ENCODE peak calls at places on chromosomes 16 and 17, in eight cellular contexts. T is MM.1S; P is transverse colon; X is effector memory CD4-positive, alpha-beta T cell; N is lower lobe of right lung; E is right cardiac atrium; R is A549; B is IMR-90. L is an unnamed sample.

GRCh38 chr16:23505180-23505665 is 5.1 kb downstream of the GGA2 start:
- DNase-seq in P (no peak), T (no peak), R (no peak), E (no peak), X (no peak), N (no peak), B (no peak), L (no peak)

GRCh38 chr17:40714473-40714872 is 10.9 kb upstream of the KRT24 start:
- DNase-seq in E (no peak), R (peak; percentile 33), T (no peak), N (no peak), X (no peak), P (no peak), B (no peak), L (no peak)

GRCh38 chr17:50609376-50610074 is 25.2 kb upstream of the ABCC3 start:
- DNase-seq in P (no peak), E (peak; percentile 39), R (no peak), B (no peak), T (no peak), N (no peak), X (no peak), L (no peak)

GRCh38 chr16:67805718-67806427 is 487 bp downstream of the RANBP10 start:
- DNase-seq in R (no peak), X (no peak), T (no peak), B (no peak), N (peak; percentile 57), P (peak; percentile 21), E (no peak), L (no peak)

GRCh38 chr16:83574388-83574787 is 233.4 kb upstream of the HSBP1 start:
- DNase-seq in B (peak; percentile 96), R (no peak), T (no peak), E (no peak), P (no peak), X (no peak), N (no peak), L (no peak)

GRCh38 chr17:71168083-71168741 is 952.6 kb upstream of the SOX9 start:
- DNase-seq in N (no peak), E (no peak), X (no peak), T (no peak), B (no peak), P (no peak), R (no peak), L (no peak)

GRCh38 chr16:89519881-89520280 is 11.7 kb downstream of the SPG7 start:
- DNase-seq in B (no peak), T (no peak), X (no peak), E (no peak), P (no peak), R (no peak), N (no peak), L (no peak)

GRCh38 chr17:49545007-49545660 is 30.5 kb upstream of the NXPH3 start:
- DNase-seq in T (no peak), E (no peak), P (no peak), B (no peak), X (no peak), N (no peak), R (no peak), L (no peak)

GRCh38 chr16:1916654-1916990 is 1.6 kb downstream of the HS3ST6 start:
- DNase-seq in E (no peak), B (no peak), N (no peak), P (no peak), X (no peak), T (no peak), R (no peak), L (no peak)

GRCh38 chr16:9256196-9256595 is 164.8 kb downstream of the HAPSTR1 start:
- DNase-seq in E (peak; percentile 54), N (peak; percentile 54), B (no peak), P (peak; percentile 32), X (no peak), T (peak; percentile 56), R (peak; percentile 37), L (peak; percentile 82)

GRCh38 chr16:67563708-67564468 is 1.6 kb downstream of the CTCF start:
- DNase-seq in B (peak; percentile 88), X (no peak), P (peak; percentile 57), E (peak; percentile 66), R (peak; percentile 47), T (peak; percentile 81), N (peak; percentile 68), L (no peak)

GRCh38 chr16:77227745-77228144 is 28.5 kb downstream of the SYCE1L start:
- DNase-seq in X (no peak), P (no peak), B (no peak), E (no peak), R (no peak), N (no peak), T (no peak), L (no peak)

GRCh38 chr17:50177476-50177875 is 11.7 kb downstream of the SGCA start:
- DNase-seq in E (no peak), X (no peak), P (no peak), T (no peak), R (no peak), B (no peak), N (no peak), L (no peak)

GRCh38 chr16:27724491-27724878 is 174.5 kb downstream of the KATNIP start:
- DNase-seq in P (no peak), R (no peak), B (no peak), N (no peak), E (peak; percentile 78), T (no peak), X (no peak), L (no peak)

GRCh38 chr17:65121916-65122821 is 15.0 kb upstream of the RGS9 start:
- DNase-seq in N (no peak), R (no peak), X (no peak), B (no peak), T (peak; percentile 56), E (no peak), P (peak; percentile 20), L (no peak)

GRCh38 chr17:65122836-65123756 is 14.1 kb upstream of the RGS9 start:
- DNase-seq in R (peak; percentile 94), X (peak; percentile 72), T (peak; percentile 92), P (peak; percentile 87), N (peak; percentile 89), B (peak; percentile 90), E (peak; percentile 91), L (peak; percentile 92)

GRCh38 chr17:65121368-65121767 is 15.8 kb upstream of the RGS9 start:
- DNase-seq in T (peak; percentile 89), R (no peak), P (no peak), E (no peak), X (no peak), N (no peak), B (no peak), L (no peak)

DNA sequence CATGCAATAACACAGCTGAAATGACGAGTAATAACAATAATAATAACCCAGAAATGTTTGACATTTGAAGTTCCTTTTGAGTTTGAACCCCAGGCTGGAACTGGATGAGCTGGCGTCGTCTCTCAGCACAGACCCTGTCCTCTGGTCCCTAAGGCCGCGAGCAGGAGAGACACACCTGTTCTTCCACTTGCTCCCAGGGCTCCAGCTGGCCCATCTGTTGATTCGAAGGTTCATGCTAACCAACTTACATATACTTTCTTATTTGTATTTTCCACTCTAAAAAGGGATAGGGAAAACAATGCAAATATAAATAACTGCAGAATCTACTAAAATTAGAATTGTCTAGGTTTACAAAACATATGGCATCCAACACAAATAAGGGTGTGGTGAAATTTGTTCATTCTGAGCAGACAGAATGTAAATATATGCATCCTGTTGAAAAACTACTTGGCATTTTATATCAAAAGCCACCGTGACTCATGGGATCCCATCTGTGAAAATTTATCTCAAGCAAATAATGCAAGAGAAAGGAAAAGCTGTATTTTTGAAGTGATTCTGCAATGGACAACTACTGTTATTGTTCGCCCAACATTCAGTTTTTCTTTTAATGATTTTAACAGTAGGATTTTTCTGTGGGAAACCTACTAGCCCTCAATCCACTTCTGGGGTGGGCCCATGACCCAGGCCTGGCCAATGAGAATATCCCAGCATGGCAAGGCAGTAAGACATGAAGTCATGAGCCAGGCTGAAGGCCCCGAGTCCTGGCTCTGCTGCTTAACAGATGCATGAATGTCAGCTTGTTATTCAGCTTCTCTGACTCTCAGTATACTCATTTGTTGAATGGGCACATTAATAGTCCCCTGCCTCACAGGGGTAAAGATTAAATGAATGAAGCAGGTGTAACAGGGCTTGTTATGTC is 13.2 kb upstream of the RGS9 start:
- DNase-seq in N (no peak), P (peak; percentile 27), R (peak; percentile 33), T (no peak), E (no peak), X (no peak), B (peak; percentile 76), L (no peak)
- H3K4me3 ChIP-seq in N (peak overlapping the region; percentile 67), P (no peak overlapping the region), R (peak overlapping the region; percentile 53), T (peak overlapping the region; percentile 65), E (peak overlapping the region; percentile 99), X (peak overlapping the region; percentile 69), B (no peak overlapping the region), L (peak overlapping the region; percentile 45)

GRCh38 chr17:79033046-79033616 is 9.2 kb downstream of the C1QTNF1 start:
- DNase-seq in T (no peak), B (no peak), N (no peak), X (no peak), P (no peak), R (no peak), E (peak; percentile 47), L (no peak)
- H3K4me1 ChIP-seq in T (no peaks in the 10 kb centered on the region), B (peaks cover 19% of the 10 kb centered on the region), N (peaks cover 39% of the 10 kb centered on the region), X (no peaks in the 10 kb centered on the region), P (peaks cover 28% of the 10 kb centered on the region), R (peaks cover 33% of the 10 kb centered on the region), E (peaks cover 14% of the 10 kb centered on the region), L (no peaks in the 10 kb centered on the region)

DNA sequence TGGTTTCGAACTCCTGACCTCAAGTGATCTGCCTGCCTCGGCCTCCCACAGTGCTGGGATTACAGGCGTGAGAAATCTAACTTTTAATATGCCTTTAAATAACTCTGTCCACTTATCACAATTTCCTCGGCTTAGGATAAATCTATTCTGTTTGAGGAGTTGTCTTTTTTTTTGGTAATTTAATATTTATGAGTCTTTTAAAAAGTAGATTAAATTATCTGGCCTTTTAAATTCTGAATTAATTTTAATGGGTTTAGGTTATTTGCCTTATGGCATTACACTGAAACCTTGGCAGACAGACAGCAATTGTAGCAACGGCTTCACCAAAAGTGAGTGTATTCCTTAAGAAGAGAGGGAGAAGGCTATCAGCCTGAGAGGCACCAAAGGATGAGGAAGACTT is 66.2 kb downstream of the MYO1D start:
- DNase-seq in P (no peak), E (no peak), N (no peak), R (no peak), T (no peak), X (no peak), B (no peak), L (no peak)
- H3K4me3 ChIP-seq in P (no peak overlapping the region), E (no peak overlapping the region), N (no peak overlapping the region), R (no peak overlapping the region), T (no peak overlapping the region), X (no peak overlapping the region), B (no peak overlapping the region), L (no peak overlapping the region)

DNA sequence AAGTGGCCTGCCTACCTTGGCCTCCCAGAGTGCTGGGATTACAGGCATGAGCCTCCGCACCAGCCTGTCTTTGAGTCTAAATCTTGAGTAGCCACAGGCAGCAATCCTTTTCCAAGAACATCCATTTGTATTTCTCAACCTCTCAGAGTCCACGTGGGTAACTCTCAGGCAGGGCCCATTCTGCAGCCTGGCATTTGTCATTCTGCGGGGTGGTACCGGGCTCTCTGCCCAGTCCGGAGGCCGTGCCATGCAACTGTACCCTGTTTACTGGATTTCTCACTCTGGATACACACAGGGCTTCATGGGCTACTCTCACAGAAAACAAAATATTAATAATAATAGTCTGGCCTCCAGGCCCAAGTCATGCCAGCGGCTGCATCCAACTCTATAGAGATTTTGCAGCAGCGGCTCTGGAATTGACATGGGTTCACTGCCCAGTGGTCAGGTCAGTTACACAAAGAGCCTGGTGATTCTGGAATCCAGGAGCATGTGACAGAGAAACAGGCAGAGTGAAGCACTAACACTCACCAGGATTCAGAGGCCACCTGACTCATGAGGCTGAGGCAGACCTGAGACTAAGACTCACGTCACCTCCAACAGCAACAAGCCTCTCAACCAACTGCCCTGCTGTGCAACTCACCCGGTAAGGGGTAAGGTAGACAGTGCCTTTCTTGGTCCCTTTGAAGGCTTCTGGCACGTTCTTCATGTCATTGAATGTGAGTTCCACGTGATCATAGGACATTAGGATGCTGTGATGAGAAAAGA is 4.0 kb downstream of the WBP2 start:
- DNase-seq in N (no peak), E (no peak), X (no peak), R (no peak), T (no peak), P (no peak), B (no peak), L (no peak)
- H3K4me1 ChIP-seq in N (peaks cover 65% of the 10 kb centered on the region), E (peaks cover 13% of the 10 kb centered on the region), X (peaks cover 18% of the 10 kb centered on the region), R (peaks cover 32% of the 10 kb centered on the region), T (peaks cover 5% of the 10 kb centered on the region), P (peaks cover 51% of the 10 kb centered on the region), B (peaks cover 8% of the 10 kb centered on the region), L (peaks cover 4% of the 10 kb centered on the region)